ENCODE peak calls at places on chromosomes 16 and 17, in ten cellular contexts. One of them, this sample, is unnamed.

GRCh38 chr16:306911-307370 is 24.0 kb downstream of the PDIA2 start:
- DNase-seq in CD4-positive, CD25-positive, alpha-beta regulatory T cell: no peak
- DNase-seq in HEK293T: peak
- DNase-seq in astrocyte of the spinal cord: no peak
- DNase-seq in cerebellar nuclear complex: no peak
- DNase-seq in esophagus squamous epithelium: no peak
- DNase-seq in EL: no peak
- DNase-seq in GDM1: no peak
- DNase-seq in upper lobe of right lung: no peak
- DNase-seq in stimulated activated CD4-positive, alpha-beta T cell treated with anti-CD3 and anti-CD28 coated beads, Interleukin-1b, Interleukin-23, amount 100 ng/mL, for 24 hours: no peak
- DNase-seq in this sample: no peak

GRCh38 chr17:17086585-17086984 is 44.3 kb downstream of the MPRIP start:
- DNase-seq in esophagus squamous epithelium: no peak
- DNase-seq in cerebellar nuclear complex: no peak
- DNase-seq in HEK293T: no peak
- DNase-seq in CD4-positive, CD25-positive, alpha-beta regulatory T cell: no peak
- DNase-seq in astrocyte of the spinal cord: no peak
- DNase-seq in GDM1: no peak
- DNase-seq in upper lobe of right lung: peak
- DNase-seq in stimulated activated CD4-positive, alpha-beta T cell treated with anti-CD3 and anti-CD28 coated beads, Interleukin-1b, Interleukin-23, amount 100 ng/mL, for 24 hours: no peak
- DNase-seq in EL: no peak
- DNase-seq in this sample: no peak

GRCh38 chr16:7246578-7246977 is 86.1 kb upstream of the RBFOX1 start:
- DNase-seq in EL: no peak
- DNase-seq in esophagus squamous epithelium: no peak
- DNase-seq in cerebellar nuclear complex: no peak
- DNase-seq in stimulated activated CD4-positive, alpha-beta T cell treated with anti-CD3 and anti-CD28 coated beads, Interleukin-1b, Interleukin-23, amount 100 ng/mL, for 24 hours: no peak
- DNase-seq in astrocyte of the spinal cord: no peak
- DNase-seq in upper lobe of right lung: no peak
- DNase-seq in GDM1: no peak
- DNase-seq in HEK293T: no peak
- DNase-seq in CD4-positive, CD25-positive, alpha-beta regulatory T cell: no peak
- DNase-seq in this sample: no peak

GRCh38 chr17:62854026-62854425 is 45.9 kb upstream of the MARCHF10 start:
- DNase-seq in cerebellar nuclear complex: no peak
- DNase-seq in astrocyte of the spinal cord: no peak
- DNase-seq in GDM1: no peak
- DNase-seq in EL: no peak
- DNase-seq in esophagus squamous epithelium: no peak
- DNase-seq in CD4-positive, CD25-positive, alpha-beta regulatory T cell: no peak
- DNase-seq in upper lobe of right lung: no peak
- DNase-seq in stimulated activated CD4-positive, alpha-beta T cell treated with anti-CD3 and anti-CD28 coated beads, Interleukin-1b, Interleukin-23, amount 100 ng/mL, for 24 hours: no peak
- DNase-seq in HEK293T: no peak
- DNase-seq in this sample: no peak

GRCh38 chr17:75842963-75843576 is 1.1 kb downstream of the UNC13D start:
- DNase-seq in cerebellar nuclear complex: no peak
- DNase-seq in EL: no peak
- DNase-seq in HEK293T: no peak
- DNase-seq in astrocyte of the spinal cord: no peak
- DNase-seq in CD4-positive, CD25-positive, alpha-beta regulatory T cell: peak
- DNase-seq in esophagus squamous epithelium: no peak
- DNase-seq in stimulated activated CD4-positive, alpha-beta T cell treated with anti-CD3 and anti-CD28 coated beads, Interleukin-1b, Interleukin-23, amount 100 ng/mL, for 24 hours: no peak
- DNase-seq in upper lobe of right lung: peak
- DNase-seq in GDM1: no peak
- DNase-seq in this sample: no peak

GRCh38 chr17:31072186-31072585 is 22.6 kb upstream of the NF1 start:
- DNase-seq in cerebellar nuclear complex: no peak
- DNase-seq in stimulated activated CD4-positive, alpha-beta T cell treated with anti-CD3 and anti-CD28 coated beads, Interleukin-1b, Interleukin-23, amount 100 ng/mL, for 24 hours: no peak
- DNase-seq in CD4-positive, CD25-positive, alpha-beta regulatory T cell: no peak
- DNase-seq in esophagus squamous epithelium: no peak
- DNase-seq in upper lobe of right lung: no peak
- DNase-seq in EL: peak
- DNase-seq in GDM1: no peak
- DNase-seq in astrocyte of the spinal cord: no peak
- DNase-seq in HEK293T: no peak
- DNase-seq in this sample: no peak

GRCh38 chr17:55710410-55710809 is 12.3 kb downstream of the TMEM100 start:
- DNase-seq in HEK293T: no peak
- DNase-seq in stimulated activated CD4-positive, alpha-beta T cell treated with anti-CD3 and anti-CD28 coated beads, Interleukin-1b, Interleukin-23, amount 100 ng/mL, for 24 hours: no peak
- DNase-seq in EL: no peak
- DNase-seq in esophagus squamous epithelium: no peak
- DNase-seq in GDM1: no peak
- DNase-seq in cerebellar nuclear complex: no peak
- DNase-seq in CD4-positive, CD25-positive, alpha-beta regulatory T cell: no peak
- DNase-seq in upper lobe of right lung: no peak
- DNase-seq in astrocyte of the spinal cord: no peak
- DNase-seq in this sample: no peak

GRCh38 chr17:79793924-79794304 is 3.0 kb downstream of the CBX8 start:
- DNase-seq in esophagus squamous epithelium: no peak
- DNase-seq in CD4-positive, CD25-positive, alpha-beta regulatory T cell: no peak
- DNase-seq in astrocyte of the spinal cord: peak
- DNase-seq in EL: peak
- DNase-seq in stimulated activated CD4-positive, alpha-beta T cell treated with anti-CD3 and anti-CD28 coated beads, Interleukin-1b, Interleukin-23, amount 100 ng/mL, for 24 hours: no peak
- DNase-seq in HEK293T: peak
- DNase-seq in cerebellar nuclear complex: no peak
- DNase-seq in upper lobe of right lung: no peak
- DNase-seq in GDM1: no peak
- DNase-seq in this sample: no peak

GRCh38 chr17:47802341-47803022 is 19.1 kb downstream of the OSBPL7 start:
- DNase-seq in esophagus squamous epithelium: no peak
- DNase-seq in EL: peak
- DNase-seq in upper lobe of right lung: no peak
- DNase-seq in cerebellar nuclear complex: no peak
- DNase-seq in CD4-positive, CD25-positive, alpha-beta regulatory T cell: peak
- DNase-seq in GDM1: no peak
- DNase-seq in astrocyte of the spinal cord: peak
- DNase-seq in stimulated activated CD4-positive, alpha-beta T cell treated with anti-CD3 and anti-CD28 coated beads, Interleukin-1b, Interleukin-23, amount 100 ng/mL, for 24 hours: peak
- DNase-seq in HEK293T: peak
- DNase-seq in this sample: peak

GRCh38 chr17:17385502-17385901 is 82.3 kb downstream of the NT5M start:
- DNase-seq in EL: no peak
- DNase-seq in HEK293T: no peak
- DNase-seq in astrocyte of the spinal cord: no peak
- DNase-seq in cerebellar nuclear complex: no peak
- DNase-seq in upper lobe of right lung: no peak
- DNase-seq in stimulated activated CD4-positive, alpha-beta T cell treated with anti-CD3 and anti-CD28 coated beads, Interleukin-1b, Interleukin-23, amount 100 ng/mL, for 24 hours: no peak
- DNase-seq in esophagus squamous epithelium: no peak
- DNase-seq in GDM1: no peak
- DNase-seq in CD4-positive, CD25-positive, alpha-beta regulatory T cell: no peak
- DNase-seq in this sample: no peak